ENCODE peak calls at places on chromosomes 4 and X, in five cellular contexts. One of them, this sample, is unnamed.

GRCh38 chr4:7547368-7548040 is 112.8 kb upstream of the PSAPL1 start:
- DNase-seq in stimulated activated CD4-positive, alpha-beta T cell treated with anti-CD3 and anti-CD28 coated beads, Interleukin-1b, Interleukin-23, amount 100 ng/mL, for 24 hours: no peak
- DNase-seq in CD8-positive, alpha-beta T cell: no peak
- DNase-seq in effector memory CD4-positive, alpha-beta T cell: no peak
- DNase-seq in NCI-H1436: no peak
- DNase-seq in this sample: no peak

GRCh38 chrX:105495376-105495775 is 274.9 kb upstream of the TEX13A start:
- DNase-seq in stimulated activated CD4-positive, alpha-beta T cell treated with anti-CD3 and anti-CD28 coated beads, Interleukin-1b, Interleukin-23, amount 100 ng/mL, for 24 hours: no peak
- DNase-seq in CD8-positive, alpha-beta T cell: no peak
- DNase-seq in effector memory CD4-positive, alpha-beta T cell: no peak
- DNase-seq in NCI-H1436: no peak
- DNase-seq in this sample: no peak

GRCh38 chrX:129230850-129231512 is 292.3 kb downstream of the SMARCA1 start:
- DNase-seq in stimulated activated CD4-positive, alpha-beta T cell treated with anti-CD3 and anti-CD28 coated beads, Interleukin-1b, Interleukin-23, amount 100 ng/mL, for 24 hours: no peak
- DNase-seq in CD8-positive, alpha-beta T cell: no peak
- DNase-seq in effector memory CD4-positive, alpha-beta T cell: no peak
- DNase-seq in NCI-H1436: no peak
- DNase-seq in this sample: no peak

GRCh38 chr4:188719794-188720193 is 580.6 kb downstream of the TRIML1 start:
- DNase-seq in stimulated activated CD4-positive, alpha-beta T cell treated with anti-CD3 and anti-CD28 coated beads, Interleukin-1b, Interleukin-23, amount 100 ng/mL, for 24 hours: no peak
- DNase-seq in CD8-positive, alpha-beta T cell: no peak
- DNase-seq in effector memory CD4-positive, alpha-beta T cell: no peak
- DNase-seq in NCI-H1436: no peak
- DNase-seq in this sample: no peak

GRCh38 chrX:155052738-155053498 is 18.0 kb downstream of the CMC4 start:
- DNase-seq in stimulated activated CD4-positive, alpha-beta T cell treated with anti-CD3 and anti-CD28 coated beads, Interleukin-1b, Interleukin-23, amount 100 ng/mL, for 24 hours: no peak
- DNase-seq in CD8-positive, alpha-beta T cell: no peak
- DNase-seq in effector memory CD4-positive, alpha-beta T cell: no peak
- DNase-seq in NCI-H1436: no peak
- DNase-seq in this sample: no peak

GRCh38 chr4:184347251-184348239 is 126.8 kb downstream of the IRF2 start:
- DNase-seq in stimulated activated CD4-positive, alpha-beta T cell treated with anti-CD3 and anti-CD28 coated beads, Interleukin-1b, Interleukin-23, amount 100 ng/mL, for 24 hours: no peak
- DNase-seq in CD8-positive, alpha-beta T cell: no peak
- DNase-seq in effector memory CD4-positive, alpha-beta T cell: no peak
- DNase-seq in NCI-H1436: peak; percentile 80
- DNase-seq in this sample: no peak

GRCh38 chrX:154378059-154378798 is 866 bp upstream of the EMD start:
- DNase-seq in stimulated activated CD4-positive, alpha-beta T cell treated with anti-CD3 and anti-CD28 coated beads, Interleukin-1b, Interleukin-23, amount 100 ng/mL, for 24 hours: no peak
- DNase-seq in CD8-positive, alpha-beta T cell: peak; percentile 62
- DNase-seq in effector memory CD4-positive, alpha-beta T cell: no peak
- DNase-seq in NCI-H1436: peak; percentile 54
- DNase-seq in this sample: no peak

GRCh38 chr4:107825072-107825789 is 499 bp downstream of the SGMS2 start:
- DNase-seq in stimulated activated CD4-positive, alpha-beta T cell treated with anti-CD3 and anti-CD28 coated beads, Interleukin-1b, Interleukin-23, amount 100 ng/mL, for 24 hours: no peak
- DNase-seq in CD8-positive, alpha-beta T cell: no peak
- DNase-seq in effector memory CD4-positive, alpha-beta T cell: no peak
- DNase-seq in NCI-H1436: no peak
- DNase-seq in this sample: no peak

GRCh38 chr4:86543560-86544312 is 50.4 kb upstream of the PTPN13 start:
- DNase-seq in stimulated activated CD4-positive, alpha-beta T cell treated with anti-CD3 and anti-CD28 coated beads, Interleukin-1b, Interleukin-23, amount 100 ng/mL, for 24 hours: no peak
- DNase-seq in CD8-positive, alpha-beta T cell: no peak
- DNase-seq in effector memory CD4-positive, alpha-beta T cell: no peak
- DNase-seq in NCI-H1436: no peak
- DNase-seq in this sample: no peak

GRCh38 chr4:83852085-83852451 is 316.2 kb downstream of the GPAT3 start:
- DNase-seq in stimulated activated CD4-positive, alpha-beta T cell treated with anti-CD3 and anti-CD28 coated beads, Interleukin-1b, Interleukin-23, amount 100 ng/mL, for 24 hours: no peak
- DNase-seq in CD8-positive, alpha-beta T cell: no peak
- DNase-seq in effector memory CD4-positive, alpha-beta T cell: no peak
- DNase-seq in NCI-H1436: no peak
- DNase-seq in this sample: no peak